ENCODE peak calls at places on chromosomes 12 and 14, in four cellular contexts. One of them, this sample, is unnamed.

GRCh38 chr12:110901401-110901800 is 19.0 kb downstream of the MYL2 start:
- DNase-seq in IMR-90: no peak
- DNase-seq in H9: no peak
- DNase-seq in H1: no peak
- DNase-seq in this sample: peak

GRCh38 chr14:50961606-50962259 is 17.4 kb upstream of the PYGL start:
- DNase-seq in IMR-90: peak
- DNase-seq in H9: no peak
- DNase-seq in H1: no peak
- DNase-seq in this sample: no peak

GRCh38 chr12:56162468-56163290 is 4.5 kb downstream of the MYL6 start:
- DNase-seq in IMR-90: no peak
- DNase-seq in H9: peak
- DNase-seq in H1: no peak
- DNase-seq in this sample: peak

GRCh38 chr12:2794261-2794735 is 472 bp upstream of the FKBP4 start:
- DNase-seq in H9: no peak
- DNase-seq in IMR-90: no peak
- DNase-seq in H1: peak
- DNase-seq in this sample: peak

GRCh38 chr14:100865682-100866591 is 37.6 kb downstream of the RTL1 start:
- DNase-seq in H9: no peak
- DNase-seq in H1: no peak
- DNase-seq in IMR-90: no peak
- DNase-seq in this sample: no peak

GRCh38 chr12:107635139-107635538 is 50.5 kb upstream of the PWP1 start:
- DNase-seq in IMR-90: peak
- DNase-seq in H9: peak
- DNase-seq in H1: peak
- DNase-seq in this sample: peak

GRCh38 chr12:81403348-81403747 is 325.5 kb downstream of the ACSS3 start:
- DNase-seq in H9: no peak
- DNase-seq in IMR-90: no peak
- DNase-seq in H1: no peak
- DNase-seq in this sample: no peak

GRCh38 chr14:91388551-91388975 is 29.1 kb downstream of the CCDC88C start:
- DNase-seq in H9: no peak
- DNase-seq in H1: no peak
- DNase-seq in IMR-90: peak
- DNase-seq in this sample: no peak

GRCh38 chr14:75559451-75560187 is 18.8 kb upstream of the FLVCR2 start:
- DNase-seq in H9: no peak
- DNase-seq in IMR-90: peak
- DNase-seq in H1: no peak
- DNase-seq in this sample: peak

GRCh38 chr14:51189600-51190376 is 50.3 kb upstream of the TMX1 start:
- DNase-seq in H9: no peak
- DNase-seq in H1: no peak
- DNase-seq in IMR-90: no peak
- DNase-seq in this sample: no peak

GRCh38 chr14:101761881-101762529 is 496 bp downstream of the PPP2R5C start:
- DNase-seq in H9: no peak
- DNase-seq in IMR-90: no peak
- DNase-seq in H1: no peak
- DNase-seq in this sample: no peak

GRCh38 chr12:77696183-77696582 is 134.5 kb upstream of the NAV3 start:
- DNase-seq in IMR-90: no peak
- DNase-seq in H9: no peak
- DNase-seq in H1: no peak
- DNase-seq in this sample: no peak

GRCh38 chr12:31370645-31371620 is 45.0 kb upstream of the SINHCAF start:
- DNase-seq in H1: peak
- DNase-seq in IMR-90: no peak
- DNase-seq in H9: peak
- DNase-seq in this sample: peak

GRCh38 chr12:123026094-123026853 is 45.8 kb downstream of the ARL6IP4 start:
- DNase-seq in IMR-90: no peak
- DNase-seq in H9: no peak
- DNase-seq in H1: no peak
- DNase-seq in this sample: peak

GRCh38 chr14:94598816-94599655 is 13.2 kb upstream of the SERPINA3 start:
- DNase-seq in IMR-90: peak
- DNase-seq in H9: peak
- DNase-seq in H1: no peak
- DNase-seq in this sample: peak

GRCh38 chr12:15278816-15279658 is 43.3 kb upstream of the PTPRO start:
- DNase-seq in H9: no peak
- DNase-seq in H1: no peak
- DNase-seq in IMR-90: peak
- DNase-seq in this sample: no peak

GRCh38 chr12:40158592-40159111 is 52.8 kb upstream of the SLC2A13 start:
- DNase-seq in IMR-90: no peak
- DNase-seq in H1: no peak
- DNase-seq in H9: no peak
- DNase-seq in this sample: no peak

GRCh38 chr12:1217191-1217949 is 226.3 kb downstream of the ERC1 start:
- DNase-seq in IMR-90: peak
- DNase-seq in H9: no peak
- DNase-seq in H1: no peak
- DNase-seq in this sample: no peak

GRCh38 chr12:113601656-113602263 is 130.1 kb upstream of the LHX5 start:
- DNase-seq in IMR-90: no peak
- DNase-seq in H9: no peak
- DNase-seq in H1: peak
- DNase-seq in this sample: no peak

GRCh38 chr14:91202234-91202974 is 42.1 kb downstream of the GPR68 start:
- DNase-seq in H1: no peak
- DNase-seq in H9: no peak
- DNase-seq in IMR-90: no peak
- DNase-seq in this sample: no peak

DNA sequence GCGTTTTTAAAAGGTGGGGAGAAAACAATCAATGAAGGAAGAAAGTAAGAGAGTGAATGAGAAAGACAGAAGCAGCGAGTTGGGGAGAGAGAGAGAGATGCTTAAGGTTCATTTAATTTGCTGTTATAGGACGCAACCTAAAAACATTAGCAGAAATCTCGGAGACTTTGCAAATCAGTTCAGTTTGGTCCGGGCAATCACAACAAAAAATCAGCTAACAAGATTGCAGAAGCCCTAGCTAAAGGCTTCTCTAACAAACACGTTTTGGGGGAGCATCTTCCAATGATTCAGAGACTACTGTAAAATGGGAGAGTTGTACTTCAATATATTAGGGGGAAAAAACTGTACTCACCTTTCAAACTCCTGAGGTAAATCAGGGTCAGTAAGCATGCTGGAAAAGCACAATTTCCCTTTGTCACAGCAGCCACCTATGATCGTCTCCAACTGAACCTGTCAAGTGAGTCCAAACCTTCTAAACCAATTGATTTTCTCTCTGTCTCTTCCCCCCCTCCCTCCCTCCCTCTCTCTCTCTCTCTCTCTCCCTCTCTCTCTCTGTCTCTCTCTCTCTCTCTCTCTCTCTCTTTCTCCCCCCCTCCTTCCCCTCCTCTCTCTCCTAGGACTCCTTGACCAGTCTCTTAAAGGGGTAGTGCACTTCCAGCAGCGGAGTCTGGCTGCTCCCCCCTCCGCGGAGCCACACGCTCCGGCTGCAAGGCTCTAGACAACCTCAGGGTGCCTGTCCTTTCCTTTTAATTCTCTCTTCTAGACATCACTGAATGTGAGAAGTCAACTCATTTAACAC is at the start of gene SOX5:
- DNase-seq in H1: peak
- DNase-seq in IMR-90: peak
- DNase-seq in H9: peak
- DNase-seq in this sample: peak
- H3K4me2 ChIP-seq in H1: peak
- H3K4me2 ChIP-seq in IMR-90: peak
- H3K4me2 ChIP-seq in H9: peak
- H3K4me2 ChIP-seq in this sample: peak

DNA sequence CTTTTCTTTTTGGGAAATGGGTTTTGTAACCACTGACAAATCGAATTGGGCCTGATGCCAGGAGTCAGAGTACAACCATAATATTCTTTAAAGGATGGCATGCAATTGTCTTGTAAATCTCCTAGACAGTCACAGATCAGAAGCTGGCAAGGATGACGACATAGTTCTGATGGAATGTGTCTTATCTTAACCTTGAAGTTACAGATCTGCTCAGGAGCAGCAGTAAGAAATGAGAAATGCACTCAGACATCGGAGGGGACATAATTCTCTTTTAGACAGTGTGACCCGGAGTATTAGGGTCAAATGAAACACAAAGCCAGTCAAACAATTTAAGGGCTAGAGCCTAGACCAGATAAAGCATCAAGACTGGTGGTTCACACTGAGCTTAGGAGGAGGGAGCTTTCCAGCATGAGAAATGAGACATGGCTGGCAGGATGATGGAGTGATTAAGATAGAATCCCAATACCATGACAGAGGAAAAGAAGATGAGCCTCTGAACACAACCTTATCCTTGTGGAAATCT is 17.5 kb downstream of the CBX5 start:
- DNase-seq in H9: no peak
- DNase-seq in H1: no peak
- DNase-seq in IMR-90: peak
- DNase-seq in this sample: peak
- H3K27ac ChIP-seq in H9: peak
- H3K27ac ChIP-seq in H1: no peak
- H3K27ac ChIP-seq in IMR-90: peak
- H3K27ac ChIP-seq in this sample: peak

GRCh38 chr14:72732022-72732780 is 161.7 kb downstream of the DPF3 start:
- DNase-seq in H9: no peak
- DNase-seq in H1: no peak
- DNase-seq in IMR-90: no peak
- DNase-seq in this sample: no peak
- H4K5ac ChIP-seq in H9: no peak
- H4K5ac ChIP-seq in H1: no peak
- H4K5ac ChIP-seq in IMR-90: no peak
- H4K5ac ChIP-seq in this sample: no peak

DNA sequence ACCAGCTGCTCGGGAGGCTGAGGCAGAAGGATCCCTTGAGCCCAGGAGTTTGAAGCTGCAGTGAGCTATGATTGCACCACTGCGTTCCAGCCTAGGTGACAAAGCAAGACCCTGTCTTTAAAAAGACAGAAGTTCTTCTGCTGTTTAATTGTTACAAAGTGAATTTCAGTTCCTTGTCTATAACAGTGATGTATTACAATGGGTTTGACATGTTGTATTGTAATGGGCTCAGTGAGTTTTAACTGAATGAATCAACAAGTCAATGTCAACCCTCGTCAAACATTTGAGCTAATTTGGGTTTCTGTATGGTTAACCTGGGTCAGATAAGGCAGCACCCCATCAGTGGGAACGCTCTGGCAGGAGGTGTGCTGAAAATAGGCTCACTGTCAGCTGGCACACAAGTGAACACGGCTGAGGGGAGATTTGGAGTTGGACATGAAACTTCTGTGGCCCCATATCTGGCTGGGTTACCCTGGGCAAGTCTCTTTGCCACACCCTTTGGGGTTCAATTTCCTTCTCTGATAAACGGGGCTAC is 14.0 kb upstream of the TRPV4 start:
- DNase-seq in IMR-90: no peak
- DNase-seq in H1: no peak
- DNase-seq in H9: no peak
- DNase-seq in this sample: no peak
- H3K4me2 ChIP-seq in IMR-90: no peak
- H3K4me2 ChIP-seq in H1: no peak
- H3K4me2 ChIP-seq in H9: no peak
- H3K4me2 ChIP-seq in this sample: no peak

GRCh38 chr12:88127099-88127498 is 14.8 kb downstream of the CEP290 start:
- DNase-seq in H9: no peak
- DNase-seq in IMR-90: no peak
- DNase-seq in H1: no peak
- DNase-seq in this sample: no peak
- H3K27ac ChIP-seq in H9: no peak
- H3K27ac ChIP-seq in IMR-90: no peak
- H3K27ac ChIP-seq in H1: no peak
- H3K27ac ChIP-seq in this sample: no peak

This sample was measured in mesendoderm.